ENCODE peak calls at places on chromosomes 3 and 15, in four cellular contexts. T is NCI-H1092 treated with DMSO at 0.1 percent for 48 hours; O is effector CD4-positive, alpha-beta T cell; D is right cardiac atrium. S is an unnamed sample.

GRCh38 chr3:58691997-58692396 is 25.4 kb upstream of the FAM3D start:
- DNase-seq in T (no peak), O (no peak), D (no peak), S (no peak)

GRCh38 chr3:56980798-56981390 is 79.6 kb upstream of the SPATA12 start:
- DNase-seq in T (no peak), O (no peak), D (peak), S (peak)

GRCh38 chr15:86087808-86088207 is 8.1 kb downstream of the AGBL1 start:
- DNase-seq in T (no peak), O (no peak), D (no peak), S (no peak)

GRCh38 chr3:196096382-196096953 is 14.6 kb upstream of the TFRC start:
- DNase-seq in T (no peak), O (no peak), D (peak), S (peak)

GRCh38 chr3:134768845-134769244 is 26.2 kb upstream of the EPHB1 start:
- DNase-seq in T (no peak), O (no peak), D (no peak), S (no peak)

GRCh38 chr3:11434017-11434526 is 161.9 kb downstream of the ATG7 start:
- DNase-seq in T (no peak), O (no peak), D (peak), S (peak)

GRCh38 chr3:131217296-131217741 is 164.3 kb upstream of the NUDT16 start:
- DNase-seq in T (no peak), O (no peak), D (no peak), S (no peak)

GRCh38 chr3:64150527-64151238 is 74.6 kb downstream of the PRICKLE2 start:
- DNase-seq in T (peak), O (no peak), D (peak), S (peak)

GRCh38 chr3:34212671-34213070 is 414.2 kb downstream of the PDCD6IP start:
- DNase-seq in T (peak), O (no peak), D (no peak), S (peak)

GRCh38 chr3:63631670-63632069 is 20.8 kb upstream of the SNTN start:
- DNase-seq in T (no peak), O (no peak), D (peak), S (no peak)

GRCh38 chr3:125480656-125481374 is 39.2 kb downstream of the SNX4 start:
- DNase-seq in T (no peak), O (no peak), D (no peak), S (no peak)

GRCh38 chr3:16665282-16665741 is 60.1 kb upstream of the DAZL start:
- DNase-seq in T (no peak), O (no peak), D (no peak), S (no peak)

GRCh38 chr3:140363801-140364200 is 314.1 kb upstream of the TRIM42 start:
- DNase-seq in T (no peak), O (no peak), D (peak), S (peak)

GRCh38 chr3:189393598-189393997 is 221.8 kb downstream of the TPRG1 start:
- DNase-seq in T (no peak), O (no peak), D (no peak), S (no peak)

GRCh38 chr3:31754575-31755278 is 222.0 kb downstream of the STT3B start:
- DNase-seq in T (no peak), O (no peak), D (no peak), S (no peak)

GRCh38 chr3:87461443-87461842 is 185.1 kb upstream of the POU1F1 start:
- DNase-seq in T (no peak), O (no peak), D (no peak), S (no peak)

GRCh38 chr3:157129782-157130137 is 30.2 kb downstream of the CCNL1 start:
- DNase-seq in T (peak), O (no peak), D (peak), S (no peak)

S was measured in heart left ventricle.